ENCODE peak calls at places on chromosome 20, in seven cellular contexts. D is tibial artery, I is MM.1S, F is endodermal cell, Q is ovary, T is lower lobe of right lung, K is A549. O is an unnamed sample.

GRCh38 chr20:38805502-38805957 is at the start of gene PPP1R16B:
- DNase-seq in T (peak; percentile 59), I (peak; percentile 83), K (no peak), Q (no peak), F (peak; percentile 92), D (no peak), O (peak; percentile 59)

GRCh38 chr20:36214684-36215256 is 21.5 kb upstream of the AAR2 start:
- DNase-seq in D (no peak), T (no peak), Q (no peak), K (peak; percentile 46), F (peak; percentile 72), I (peak; percentile 34), O (no peak)

GRCh38 chr20:1509237-1509636 is 18.0 kb upstream of the SIRPB2 start:
- DNase-seq in T (no peak), I (peak; percentile 59), Q (no peak), K (peak; percentile 39), F (peak; percentile 61), D (no peak), O (no peak)

GRCh38 chr20:57382516-57382915 is 8.7 kb upstream of the RBM38 start:
- DNase-seq in F (no peak), D (no peak), Q (no peak), K (no peak), T (no peak), I (no peak), O (no peak)

GRCh38 chr20:51860015-51860882 is 57.9 kb upstream of the SALL4 start:
- DNase-seq in F (no peak), D (no peak), I (no peak), T (no peak), K (peak; percentile 60), Q (no peak), O (no peak)

GRCh38 chr20:52082612-52083011 is 109.0 kb downstream of the ZFP64 start:
- DNase-seq in T (no peak), F (no peak), I (no peak), Q (no peak), D (no peak), K (no peak), O (no peak)

GRCh38 chr20:24208652-24209051 is 220.1 kb upstream of the GGTLC1 start:
- DNase-seq in T (no peak), K (peak; percentile 53), I (no peak), Q (no peak), D (no peak), F (peak; percentile 83), O (no peak)

GRCh38 chr20:9311132-9311531 is 203.3 kb upstream of the LAMP5 start:
- DNase-seq in Q (no peak), T (no peak), F (no peak), I (no peak), K (no peak), D (no peak), O (no peak)

GRCh38 chr20:59403962-59404314 is 103.5 kb downstream of the EDN3 start:
- DNase-seq in D (no peak), I (no peak), F (no peak), T (no peak), K (no peak), Q (no peak), O (no peak)
- H3K4me3 ChIP-seq in D (no peak overlapping the region), I (no peak overlapping the region), F (no peak overlapping the region), T (no peak overlapping the region), K (peak overlapping the region; percentile 28), Q (no peak overlapping the region), O (no peak overlapping the region)

DNA sequence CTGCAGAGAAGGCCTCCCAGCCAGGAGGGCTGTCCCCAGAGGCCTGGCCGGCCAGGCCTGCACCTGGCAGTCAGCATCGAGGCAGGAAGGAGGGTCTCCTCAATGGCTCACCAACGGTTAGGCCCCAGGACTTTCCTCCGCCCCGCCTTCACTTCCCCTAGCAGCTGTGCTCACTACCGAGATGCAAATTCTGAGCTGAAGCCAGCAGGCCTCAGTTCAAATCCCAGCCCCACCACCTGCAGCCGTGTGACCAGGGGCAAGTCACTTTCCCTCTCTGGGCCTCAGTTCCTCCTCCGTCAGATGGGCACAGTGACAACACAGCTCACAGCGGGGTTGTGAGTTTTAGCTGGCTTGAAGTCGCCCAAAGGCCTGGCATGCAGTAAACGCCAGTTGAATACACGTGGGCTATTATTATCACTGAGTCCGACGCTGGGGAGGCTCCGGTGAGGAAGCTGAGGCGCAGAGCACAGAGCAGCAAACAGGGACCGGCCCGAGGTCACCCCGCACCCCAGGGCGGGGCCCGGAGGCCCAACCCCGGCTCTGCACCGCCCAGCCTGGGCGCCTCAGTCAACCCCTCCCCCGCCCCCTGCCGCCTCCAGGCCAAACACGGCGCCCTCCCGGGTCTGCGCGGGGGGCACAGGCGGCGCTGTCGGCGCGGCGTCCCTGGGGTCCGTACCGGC is 717 bp downstream of the E2F1 start:
- DNase-seq in K (peak; percentile 48), Q (peak; percentile 46), D (no peak), I (peak; percentile 87), T (no peak), F (peak; percentile 80), O (no peak)
- H3K27ac ChIP-seq in K (peak overlapping the region; percentile 77), Q (no peak overlapping the region), D (no peak overlapping the region), I (peak overlapping the region; percentile 87), T (peak overlapping the region; percentile 6), F (peak overlapping the region; percentile 79), O (no peak overlapping the region)

GRCh38 chr20:54078296-54078695 is 7.9 kb upstream of the BCAS1 start:
- DNase-seq in F (no peak), T (no peak), I (peak; percentile 89), K (no peak), Q (no peak), D (no peak), O (no peak)
- TF ChIP-seq CTCF in F (no peak), T (no peak), I (no peak), K (no peak), Q (no peak), D (no peak), O (no peak)

GRCh38 chr20:4216142-4216735 is 200.9 kb upstream of the RNF24 start:
- DNase-seq in Q (no peak), F (no peak), D (no peak), I (no peak), T (no peak), K (no peak), O (no peak)
- H3K4me3 ChIP-seq in Q (no peak overlapping the region), F (no peak overlapping the region), D (no peak overlapping the region), I (no peak overlapping the region), T (no peak overlapping the region), K (no peak overlapping the region), O (no peak overlapping the region)

DNA sequence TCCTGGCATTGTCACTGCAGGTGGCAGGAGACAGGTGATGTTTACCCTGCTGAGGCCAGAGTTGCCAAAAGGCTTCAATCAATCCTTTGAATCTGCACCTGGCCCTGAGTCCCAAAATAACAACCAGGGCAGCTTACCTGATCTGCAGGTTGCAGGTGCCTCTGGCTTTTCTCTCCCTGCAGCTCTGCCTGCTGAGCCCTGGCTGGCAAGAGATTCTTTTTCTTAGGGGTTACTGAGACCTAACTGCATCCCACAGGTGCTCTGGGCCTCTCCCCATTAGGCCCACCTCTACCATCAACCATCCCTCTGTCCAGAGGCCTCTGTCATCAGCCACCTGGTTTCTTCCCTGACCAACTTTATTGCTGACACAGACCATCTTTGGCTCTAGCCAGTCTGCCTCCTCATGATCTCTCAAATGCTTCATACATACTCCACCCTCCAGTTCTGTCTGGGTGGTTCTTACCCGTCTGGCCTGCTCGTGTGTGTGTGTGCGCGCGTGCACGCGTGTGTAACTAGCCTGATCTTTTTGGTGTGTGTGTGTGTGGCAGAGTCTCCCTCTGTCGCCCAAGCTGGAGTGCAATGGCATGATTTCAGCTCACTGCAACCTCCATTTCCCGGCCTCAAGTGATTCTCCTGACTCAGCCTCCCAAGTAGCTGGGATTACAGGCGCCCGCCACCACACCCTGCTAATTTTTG is 13.7 kb downstream of the BCL2L1 start:
- DNase-seq in Q (no peak), D (no peak), K (no peak), F (peak; percentile 36), I (peak; percentile 95), T (no peak), O (no peak)
- H3K27ac ChIP-seq in Q (no peak overlapping the region), D (peak overlapping the region; percentile 97), K (peak overlapping the region; percentile 89), F (no peak overlapping the region), I (peak overlapping the region; percentile 99), T (peak overlapping the region; percentile 74), O (peak overlapping the region; percentile 55)